ENCODE peak calls at places on chromosomes 16 and 17, in four cellular contexts. F, Y, E and M are unnamed samples.

GRCh38 chr17:21285164-21286065 is 904 bp downstream of the MAP2K3 start:
- DNase-seq in F (peak), Y (no peak), E (no peak), M (no peak)

GRCh38 chr16:28212532-28212873 is 738 bp upstream of the XPO6 start:
- DNase-seq in F (peak), Y (no peak), E (no peak), M (no peak)

GRCh38 chr17:31226373-31226772 is 70.7 kb downstream of the OMG start:
- DNase-seq in F (peak), Y (no peak), E (no peak), M (no peak)

GRCh38 chr17:1498869-1499268 is 6.4 kb upstream of the MYO1C start:
- DNase-seq in F (no peak), Y (no peak), E (no peak), M (no peak)

GRCh38 chr17:28878158-28878910 is 19.2 kb downstream of the FLOT2 start:
- DNase-seq in F (no peak), Y (no peak), E (no peak), M (no peak)

GRCh38 chr16:3623642-3624041 is 12.2 kb upstream of the SLX4 start:
- DNase-seq in F (no peak), Y (no peak), E (no peak), M (no peak)

GRCh38 chr17:39979865-39980401 is 674 bp upstream of the PSMD3 start:
- DNase-seq in F (peak), Y (no peak), E (peak), M (peak)

GRCh38 chr17:41308251-41308917 is 725 bp downstream of the KRTAP16-1 start:
- DNase-seq in F (no peak), Y (no peak), E (no peak), M (no peak)

GRCh38 chr16:53754938-53755910 is 51.3 kb downstream of the FTO start:
- DNase-seq in F (peak), Y (no peak), E (no peak), M (no peak)

GRCh38 chr17:78263736-78264340 is 32.4 kb downstream of the TMEM235 start:
- DNase-seq in F (no peak), Y (no peak), E (no peak), M (no peak)

GRCh38 chr17:19343256-19343630 is 19.3 kb downstream of the B9D1 start:
- DNase-seq in F (no peak), Y (no peak), E (no peak), M (no peak)

GRCh38 chr16:22813223-22813945 is 578 bp upstream of the HS3ST2 start:
- DNase-seq in F (peak), Y (peak), E (peak), M (peak)

GRCh38 chr17:59892251-59892848 is 393 bp downstream of the TUBD1 start:
- DNase-seq in F (no peak), Y (peak), E (no peak), M (no peak)

GRCh38 chr17:81151039-81151677 is 14.1 kb upstream of the PVALEF start:
- DNase-seq in F (no peak), Y (no peak), E (no peak), M (no peak)

GRCh38 chr17:5097101-5097834 is 14.4 kb downstream of the ZNF232 start:
- DNase-seq in F (no peak), Y (no peak), E (no peak), M (peak)

GRCh38 chr17:18981642-18982424 is 22.7 kb downstream of the FAM83G start:
- DNase-seq in F (peak), Y (peak), E (peak), M (no peak)

GRCh38 chr17:14699569-14700190 is 398.8 kb downstream of the HS3ST3B1 start:
- DNase-seq in F (no peak), Y (no peak), E (peak), M (no peak)

GRCh38 chr16:56824335-56824734 is 40.7 kb upstream of the SLC12A3 start:
- DNase-seq in F (no peak), Y (peak), E (peak), M (no peak)

GRCh38 chr17:73650617-73651200 is 6.5 kb upstream of the SDK2 start:
- DNase-seq in F (no peak), Y (no peak), E (no peak), M (no peak)

GRCh38 chr16:11484691-11485258 is 101.9 kb downstream of the LITAF start:
- DNase-seq in F (no peak), Y (no peak), E (no peak), M (no peak)

GRCh38 chr17:74512624-74513084 is 18.6 kb downstream of the CD300LB start:
- DNase-seq in F (no peak), Y (no peak), E (no peak), M (no peak)

GRCh38 chr17:60468371-60468770 is 46.1 kb downstream of the CHCT1 start:
- DNase-seq in F (no peak), Y (no peak), E (no peak), M (no peak)

GRCh38 chr16:88920618-88921602 is 54.5 kb upstream of the PABPN1L start:
- DNase-seq in F (no peak), Y (no peak), E (no peak), M (no peak)

GRCh38 chr17:45812102-45812501 is 28.0 kb downstream of the CRHR1 start:
- DNase-seq in F (no peak), Y (peak), E (peak), M (no peak)

GRCh38 chr17:41977991-41978390 is 11.4 kb downstream of the CNP start:
- DNase-seq in F (no peak), Y (no peak), E (no peak), M (no peak)

GRCh38 chr17:42603318-42603717 is 5.9 kb downstream of the RETREG3 start:
- DNase-seq in F (no peak), Y (no peak), E (no peak), M (no peak)

GRCh38 chr17:52762147-52762793 is 603.8 kb upstream of the CA10 start:
- DNase-seq in F (no peak), Y (no peak), E (no peak), M (no peak)

GRCh38 chr17:57943140-57943539 is 12.1 kb downstream of the CUEDC1 start:
- DNase-seq in F (no peak), Y (no peak), E (no peak), M (no peak)

GRCh38 chr16:50946098-50946497 is 204.2 kb downstream of the CYLD start:
- DNase-seq in F (no peak), Y (no peak), E (no peak), M (no peak)

GRCh38 chr16:87317766-87318121 is 552 bp upstream of the C16orf95 start:
- DNase-seq in F (peak), Y (peak), E (peak), M (no peak)

GRCh38 chr16:278863-279366 is 1.5 kb upstream of the ARHGDIG start:
- DNase-seq in F (peak), Y (no peak), E (peak), M (no peak)

GRCh38 chr16:88995746-88996535 is 18.9 kb upstream of the CBFA2T3 start:
- DNase-seq in F (no peak), Y (no peak), E (no peak), M (no peak)

GRCh38 chr17:76546556-76547182 is 6.8 kb downstream of the PRCD start:
- DNase-seq in F (no peak), Y (no peak), E (no peak), M (no peak)

GRCh38 chr17:77011173-77012011 is 129.4 kb upstream of the SEC14L1 start:
- DNase-seq in F (peak), Y (no peak), E (peak), M (peak)

GRCh38 chr16:56615353-56615752 is 7.0 kb downstream of the MT2A start:
- DNase-seq in F (no peak), Y (no peak), E (no peak), M (no peak)

GRCh38 chr17:77126519-77126918 is 14.2 kb upstream of the SEC14L1 start:
- DNase-seq in F (no peak), Y (no peak), E (no peak), M (no peak)

GRCh38 chr17:35709874-35710273 is 21.6 kb upstream of the RASL10B start:
- DNase-seq in F (no peak), Y (no peak), E (no peak), M (no peak)

GRCh38 chr17:63395075-63395815 is 50.9 kb downstream of the CYB561 start:
- DNase-seq in F (no peak), Y (no peak), E (no peak), M (no peak)
- TF ChIP-seq ELF4 in F (no peak), Y (no peak), E (no peak), M (no peak)

GRCh38 chr16:85782476-85782875 is 16.9 kb downstream of the EMC8 start:
- DNase-seq in F (no peak), Y (no peak), E (no peak), M (no peak)
- TF ChIP-seq ELF4 in F (no peak), Y (no peak), E (no peak), M (no peak)

DNA sequence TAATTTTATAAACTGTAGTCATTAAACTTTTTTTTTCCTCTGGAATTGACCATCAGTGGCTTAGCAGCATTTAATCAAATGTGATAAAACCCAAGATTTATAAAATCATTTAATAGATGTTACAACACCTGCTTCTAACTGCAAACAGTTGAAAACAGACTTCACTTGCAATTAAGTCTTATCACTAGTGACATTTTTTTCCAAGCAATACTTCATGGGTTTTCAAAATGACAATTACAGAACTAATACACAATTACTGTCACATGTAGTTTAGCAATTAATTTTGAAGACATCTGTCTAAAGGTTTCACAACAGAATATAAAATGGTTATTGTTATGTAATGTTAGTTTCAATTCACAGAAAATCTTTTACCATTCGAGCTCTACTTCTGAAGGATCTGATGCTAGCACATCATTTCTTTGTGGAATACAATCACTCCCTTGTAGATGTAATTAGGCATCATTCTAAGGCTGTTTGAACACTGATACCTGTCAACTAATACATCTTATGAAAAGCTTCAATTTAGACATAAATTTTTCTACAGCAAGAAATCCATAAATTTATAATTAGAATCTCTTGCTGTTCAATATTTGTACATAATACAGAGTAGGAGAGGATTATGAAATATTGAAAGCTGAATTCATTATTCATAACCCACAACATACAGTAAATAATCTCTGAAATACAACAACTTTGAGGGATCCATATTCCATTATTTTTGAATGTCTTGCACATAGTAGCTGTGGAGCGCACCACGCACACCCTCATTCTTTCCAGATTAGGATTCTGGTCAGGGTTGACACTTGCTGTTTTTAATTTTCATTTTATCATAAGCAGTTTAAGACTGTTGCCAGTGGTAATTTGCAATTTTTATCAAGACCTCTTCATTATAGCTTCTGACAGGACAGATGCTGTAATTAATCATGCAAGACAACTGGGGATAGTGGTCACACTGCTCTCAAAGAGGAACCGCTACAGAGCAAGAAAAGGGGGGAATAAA is 110.0 kb downstream of the TOX3 start:
- DNase-seq in F (no peak), Y (no peak), E (no peak), M (no peak)
- TF ChIP-seq ELF4 in F (no peak), Y (no peak), E (no peak), M (no peak)

GRCh38 chr17:69710926-69711325 is 296.4 kb downstream of the MAP2K6 start:
- DNase-seq in F (no peak), Y (no peak), E (no peak), M (no peak)

GRCh38 chr17:69709441-69709840 is 294.9 kb downstream of the MAP2K6 start:
- DNase-seq in F (no peak), Y (no peak), E (no peak), M (no peak)

GRCh38 chr17:69712801-69713311 is 298.4 kb downstream of the MAP2K6 start:
- DNase-seq in F (no peak), Y (no peak), E (no peak), M (no peak)

GRCh38 chr17:69713815-69714214 is 299.3 kb downstream of the MAP2K6 start:
- DNase-seq in F (no peak), Y (no peak), E (no peak), M (no peak)

DNA sequence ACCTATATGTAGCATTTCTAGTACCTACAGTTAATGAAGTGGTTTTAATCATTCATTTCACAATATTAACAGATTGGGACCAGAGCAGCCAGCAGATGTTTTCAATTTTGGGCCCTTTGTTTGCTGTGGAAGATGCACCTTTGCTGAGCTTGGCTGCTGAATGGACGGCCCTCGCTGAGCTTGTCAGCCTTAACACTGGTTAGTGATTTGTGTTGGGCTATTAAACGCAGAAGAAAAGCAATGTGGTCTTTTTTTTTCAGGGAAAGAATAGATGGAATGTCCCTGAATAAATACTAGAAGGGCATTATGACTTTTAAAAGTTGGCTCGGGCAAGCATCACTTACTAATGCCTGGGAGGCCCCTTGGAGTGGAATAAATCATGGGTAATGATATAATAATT is 297.0 kb downstream of the MAP2K6 start:
- DNase-seq in F (no peak), Y (no peak), E (no peak), M (no peak)
- TF ChIP-seq ELF4 in F (no peak), Y (no peak), E (no peak), M (no peak)